ENCODE peak calls at places on chromosomes 1 and 21, in nine cellular contexts. V is activated effector memory CD4-positive, alpha-beta T cell treated with anti-CD3 and anti-CD28 coated beads, Interleukin-2, amount 50 U/mL, for 16 hours; Z is cardiac muscle cell; A is ecto neural progenitor cell; E is lower lobe of right lung; G is OCI-LY7; H is NCI-H2081; I is ureter; Q is lung microvascular endothelial cell. T is an unnamed sample.

GRCh38 chr1:213689260-213689659 is 298.5 kb upstream of the PROX1 start:
- DNase-seq in I (no peak), H (no peak), E (no peak), V (no peak), G (no peak), Q (no peak), Z (no peak), A (no peak), T (no peak)

GRCh38 chr1:31830511-31830910 is 14.7 kb upstream of the SPOCD1 start:
- DNase-seq in H (no peak), Q (no peak), G (no peak), V (no peak), I (peak), Z (no peak), A (peak), E (no peak), T (no peak)

GRCh38 chr1:46532498-46533178 is 18.8 kb downstream of the KNCN start:
- DNase-seq in Q (peak), V (peak), E (peak), H (peak), G (peak), I (peak), Z (peak), A (peak), T (peak)

GRCh38 chr1:178964469-178965330 is 61.0 kb upstream of the FAM20B start:
- DNase-seq in I (no peak), G (no peak), A (no peak), H (no peak), V (no peak), Z (no peak), E (no peak), Q (no peak), T (no peak)

GRCh38 chr21:45208627-45208951 is 79.1 kb downstream of the POFUT2 start:
- DNase-seq in E (no peak), V (no peak), Z (peak), G (no peak), Q (no peak), I (no peak), A (no peak), H (no peak), T (no peak)

GRCh38 chr1:58570817-58571216 is 6.2 kb downstream of the TACSTD2 start:
- DNase-seq in G (no peak), Z (no peak), I (no peak), H (no peak), E (no peak), Q (no peak), A (no peak), V (no peak), T (no peak)

GRCh38 chr1:66434096-66434495 is 99.9 kb upstream of the SGIP1 start:
- DNase-seq in E (no peak), Z (no peak), H (no peak), I (no peak), A (no peak), Q (peak), V (no peak), G (no peak), T (no peak)

GRCh38 chr1:85363526-85363925 is 87.1 kb upstream of the BCL10 start:
- DNase-seq in E (no peak), A (no peak), G (no peak), H (no peak), I (no peak), Z (no peak), V (no peak), Q (no peak), T (no peak)

GRCh38 chr1:167126317-167126716 is 32.4 kb downstream of the STYXL2 start:
- DNase-seq in Q (no peak), A (no peak), V (no peak), E (no peak), H (no peak), Z (no peak), I (no peak), G (no peak), T (no peak)

GRCh38 chr1:31751822-31752241 is 12.3 kb downstream of the ADGRB2 start:
- DNase-seq in H (no peak), Q (no peak), E (no peak), Z (no peak), G (no peak), V (no peak), A (no peak), I (no peak), T (no peak)

GRCh38 chr1:245837741-245838140 is 669.3 kb downstream of the SMYD3 start:
- DNase-seq in H (no peak), A (peak), Z (peak), V (no peak), I (no peak), Q (peak), E (no peak), G (no peak), T (no peak)

GRCh38 chr1:183871142-183871541 is 66.2 kb downstream of the RGL1 start:
- DNase-seq in G (no peak), Q (peak), H (peak), A (no peak), E (no peak), V (no peak), I (no peak), Z (peak), T (no peak)

GRCh38 chr1:233957691-233958090 is 53.2 kb downstream of the SLC35F3 start:
- DNase-seq in A (no peak), V (no peak), H (no peak), E (no peak), I (no peak), Q (no peak), G (no peak), Z (no peak), T (no peak)

GRCh38 chr1:20574686-20575543 is 14.0 kb upstream of the CDA start:
- DNase-seq in E (peak), H (peak), A (peak), Z (peak), I (peak), Q (peak), G (peak), V (peak), T (peak)

GRCh38 chr1:233215135-233215722 is 80.3 kb downstream of the PCNX2 start:
- DNase-seq in H (no peak), Z (no peak), E (no peak), Q (no peak), A (no peak), G (no peak), I (no peak), V (no peak), T (no peak)

GRCh38 chr1:3983181-3983580 is 83.1 kb upstream of the C1orf174 start:
- DNase-seq in I (no peak), V (no peak), E (no peak), H (no peak), Z (no peak), G (no peak), Q (no peak), A (no peak), T (no peak)

GRCh38 chr1:177451191-177451590 is 280.4 kb downstream of the BRINP2 start:
- DNase-seq in H (no peak), V (no peak), E (no peak), I (no peak), Q (no peak), Z (no peak), A (no peak), G (no peak), T (no peak)

GRCh38 chr1:19079541-19079940 is 123.1 kb upstream of the IFFO2 start:
- DNase-seq in Z (no peak), V (no peak), E (no peak), G (no peak), Q (no peak), A (no peak), H (no peak), I (no peak), T (no peak)

GRCh38 chr21:36203603-36203889 is 46.9 kb downstream of the DOP1B start:
- DNase-seq in A (no peak), Z (peak), I (peak), V (peak), G (no peak), E (no peak), Q (peak), H (no peak), T (no peak)

GRCh38 chr1:71656902-71657301 is 576.1 kb upstream of the ZRANB2 start:
- DNase-seq in E (no peak), G (no peak), I (no peak), Q (no peak), H (no peak), Z (peak), V (no peak), A (no peak), T (no peak)

GRCh38 chr1:92444351-92444750 is 42.4 kb downstream of the GFI1 start:
- DNase-seq in G (no peak), A (no peak), I (no peak), Z (peak), Q (peak), V (no peak), H (no peak), E (no peak), T (no peak)

GRCh38 chr1:229710746-229711145 is 84.7 kb downstream of the URB2 start:
- DNase-seq in E (no peak), I (no peak), G (no peak), Z (peak), V (no peak), H (no peak), Q (no peak), A (no peak), T (no peak)

GRCh38 chr1:166738873-166739272 is 100.4 kb upstream of the POGK start:
- DNase-seq in V (no peak), A (no peak), G (no peak), I (no peak), H (no peak), Z (no peak), E (no peak), Q (no peak), T (no peak)

GRCh38 chr21:46127239-46128105 is 27.9 kb downstream of the FTCD start:
- DNase-seq in G (no peak), V (peak), A (no peak), H (no peak), Z (no peak), I (no peak), Q (no peak), E (peak), T (peak)